ENCODE peak calls at places on chromosome 4, in nine cellular contexts. M is HT-29, Z is HCT116, W is AG04449, N is MG63, P is NCI-H1105, E is fibroblast of villous mesenchyme, X is Calu3, A is NCI-H2081. D is an unnamed sample.

GRCh38 chr4:37717575-37717974 is 31.4 kb upstream of the RELL1 start:
- DNase-seq in A (no peak), W (no peak), P (no peak), N (peak; percentile 52), X (no peak), Z (no peak), M (no peak), E (peak; percentile 40), D (no peak)

GRCh38 chr4:10656988-10657387 is 27.6 kb downstream of the CLNK start:
- DNase-seq in M (peak; percentile 81), P (no peak), A (no peak), Z (peak; percentile 63), E (peak; percentile 42), N (no peak), W (no peak), X (peak; percentile 41), D (no peak)

GRCh38 chr4:183987987-183988392 is 82.9 kb downstream of the STOX2 start:
- DNase-seq in W (peak; percentile 42), X (peak; percentile 63), P (peak; percentile 14), N (peak; percentile 77), M (peak; percentile 61), E (peak; percentile 66), Z (peak; percentile 68), A (peak; percentile 5), D (no peak)

GRCh38 chr4:106312997-106313522 is 2.9 kb downstream of the TBCK start:
- DNase-seq in M (no peak), Z (no peak), W (no peak), P (no peak), N (no peak), X (no peak), A (no peak), E (no peak), D (no peak)

GRCh38 chr4:128859887-128860774 is 50.6 kb downstream of the JADE1 start:
- DNase-seq in X (no peak), W (no peak), E (peak; percentile 93), N (no peak), M (no peak), A (no peak), P (no peak), Z (no peak), D (no peak)

GRCh38 chr4:60296381-60296780 is 903.7 kb upstream of the ADGRL3 start:
- DNase-seq in Z (no peak), M (no peak), A (no peak), E (no peak), N (no peak), P (no peak), X (no peak), W (no peak), D (no peak)

GRCh38 chr4:81722229-81722900 is 250.7 kb upstream of the RASGEF1B start:
- DNase-seq in M (no peak), X (peak; percentile 6), W (no peak), A (no peak), P (peak; percentile 68), E (no peak), N (no peak), Z (no peak), D (no peak)

GRCh38 chr4:121177238-121178137 is 13.4 kb upstream of the TNIP3 start:
- DNase-seq in M (no peak), E (no peak), P (no peak), Z (no peak), A (peak; percentile 1), N (no peak), W (no peak), X (no peak), D (no peak)

D was measured in activated T-helper 9 cell treated with anti-CD3 and anti-CD28 coated beads, Interleukin-2, amount 50 U/mL, for 16 hours.